ENCODE peak calls at places on chromosome 5, in eight cellular contexts. One of them, this sample, is unnamed.

GRCh38 chr5:57700072-57700471 is 217.5 kb upstream of the ACTBL2 start:
- DNase-seq in HepG2: no peak
- DNase-seq in fibroblast of villous mesenchyme: no peak
- DNase-seq in body of pancreas: no peak
- DNase-seq in AG04450: no peak
- DNase-seq in A549: no peak
- DNase-seq in omental fat pad: no peak
- DNase-seq in nephron progenitor cell: no peak
- DNase-seq in this sample: no peak

GRCh38 chr5:168244838-168245555 is 46.4 kb upstream of the WWC1 start:
- DNase-seq in HepG2: no peak
- DNase-seq in fibroblast of villous mesenchyme: no peak
- DNase-seq in body of pancreas: no peak
- DNase-seq in AG04450: no peak
- DNase-seq in A549: no peak
- DNase-seq in omental fat pad: no peak
- DNase-seq in nephron progenitor cell: no peak
- DNase-seq in this sample: no peak

GRCh38 chr5:173441053-173441628 is 112.9 kb upstream of the STC2 start:
- DNase-seq in HepG2: no peak
- DNase-seq in fibroblast of villous mesenchyme: no peak
- DNase-seq in body of pancreas: no peak
- DNase-seq in AG04450: no peak
- DNase-seq in A549: no peak
- DNase-seq in omental fat pad: no peak
- DNase-seq in nephron progenitor cell: no peak
- DNase-seq in this sample: no peak

GRCh38 chr5:1000329-1000728 is 8.3 kb upstream of the NKD2 start:
- DNase-seq in HepG2: no peak
- DNase-seq in fibroblast of villous mesenchyme: no peak
- DNase-seq in body of pancreas: no peak
- DNase-seq in AG04450: no peak
- DNase-seq in A549: no peak
- DNase-seq in omental fat pad: no peak
- DNase-seq in nephron progenitor cell: no peak
- DNase-seq in this sample: no peak

GRCh38 chr5:90898330-90899013 is 339.9 kb downstream of the ADGRV1 start:
- DNase-seq in HepG2: no peak
- DNase-seq in fibroblast of villous mesenchyme: no peak
- DNase-seq in body of pancreas: no peak
- DNase-seq in AG04450: no peak
- DNase-seq in A549: no peak
- DNase-seq in omental fat pad: no peak
- DNase-seq in nephron progenitor cell: no peak
- DNase-seq in this sample: no peak

GRCh38 chr5:59786271-59786805 is 107.2 kb downstream of the PDE4D start:
- DNase-seq in HepG2: no peak
- DNase-seq in fibroblast of villous mesenchyme: peak
- DNase-seq in body of pancreas: no peak
- DNase-seq in AG04450: no peak
- DNase-seq in A549: peak
- DNase-seq in omental fat pad: no peak
- DNase-seq in nephron progenitor cell: no peak
- DNase-seq in this sample: no peak

GRCh38 chr5:142683885-142684505 is 1.9 kb downstream of the FGF1 start:
- DNase-seq in HepG2: no peak
- DNase-seq in fibroblast of villous mesenchyme: no peak
- DNase-seq in body of pancreas: no peak
- DNase-seq in AG04450: no peak
- DNase-seq in A549: no peak
- DNase-seq in omental fat pad: no peak
- DNase-seq in nephron progenitor cell: no peak
- DNase-seq in this sample: no peak

GRCh38 chr5:177382423-177383029 is 1.7 kb upstream of the SLC34A1 start:
- DNase-seq in HepG2: no peak
- DNase-seq in fibroblast of villous mesenchyme: peak
- DNase-seq in body of pancreas: peak
- DNase-seq in AG04450: no peak
- DNase-seq in A549: peak
- DNase-seq in omental fat pad: no peak
- DNase-seq in nephron progenitor cell: no peak
- DNase-seq in this sample: no peak

GRCh38 chr5:149759986-149760699 is 30.0 kb downstream of the PPARGC1B start:
- DNase-seq in HepG2: no peak
- DNase-seq in fibroblast of villous mesenchyme: no peak
- DNase-seq in body of pancreas: no peak
- DNase-seq in AG04450: no peak
- DNase-seq in A549: no peak
- DNase-seq in omental fat pad: no peak
- DNase-seq in nephron progenitor cell: no peak
- DNase-seq in this sample: no peak

GRCh38 chr5:78587775-78588291 is 60.7 kb downstream of the LHFPL2 start:
- DNase-seq in HepG2: no peak
- DNase-seq in fibroblast of villous mesenchyme: peak
- DNase-seq in body of pancreas: no peak
- DNase-seq in AG04450: no peak
- DNase-seq in A549: no peak
- DNase-seq in omental fat pad: no peak
- DNase-seq in nephron progenitor cell: no peak
- DNase-seq in this sample: no peak

GRCh38 chr5:138241688-138242547 is 28.8 kb upstream of the CDC23 start:
- DNase-seq in HepG2: peak
- DNase-seq in fibroblast of villous mesenchyme: no peak
- DNase-seq in body of pancreas: peak
- DNase-seq in AG04450: no peak
- DNase-seq in A549: no peak
- DNase-seq in omental fat pad: no peak
- DNase-seq in nephron progenitor cell: peak
- DNase-seq in this sample: peak

GRCh38 chr5:22649076-22649475 is 204.1 kb downstream of the CDH12 start:
- DNase-seq in HepG2: no peak
- DNase-seq in fibroblast of villous mesenchyme: no peak
- DNase-seq in body of pancreas: no peak
- DNase-seq in AG04450: no peak
- DNase-seq in A549: no peak
- DNase-seq in omental fat pad: no peak
- DNase-seq in nephron progenitor cell: no peak
- DNase-seq in this sample: no peak

GRCh38 chr5:147384346-147385193 is 125.3 kb downstream of the DPYSL3 start:
- DNase-seq in HepG2: no peak
- DNase-seq in fibroblast of villous mesenchyme: no peak
- DNase-seq in body of pancreas: no peak
- DNase-seq in AG04450: no peak
- DNase-seq in A549: no peak
- DNase-seq in omental fat pad: no peak
- DNase-seq in nephron progenitor cell: no peak
- DNase-seq in this sample: no peak

GRCh38 chr5:130213607-130214006 is 309.3 kb downstream of the CHSY3 start:
- DNase-seq in HepG2: no peak
- DNase-seq in fibroblast of villous mesenchyme: peak
- DNase-seq in body of pancreas: no peak
- DNase-seq in AG04450: no peak
- DNase-seq in A549: no peak
- DNase-seq in omental fat pad: no peak
- DNase-seq in nephron progenitor cell: no peak
- DNase-seq in this sample: no peak

GRCh38 chr5:86500947-86501346 is 116.8 kb upstream of the COX7C start:
- DNase-seq in HepG2: no peak
- DNase-seq in fibroblast of villous mesenchyme: no peak
- DNase-seq in body of pancreas: no peak
- DNase-seq in AG04450: no peak
- DNase-seq in A549: peak
- DNase-seq in omental fat pad: no peak
- DNase-seq in nephron progenitor cell: no peak
- DNase-seq in this sample: no peak
- TF ChIP-seq CTCF in HepG2: no peak
- TF ChIP-seq CTCF in fibroblast of villous mesenchyme: no peak
- TF ChIP-seq CTCF in body of pancreas: no peak
- TF ChIP-seq CTCF in AG04450: no peak
- TF ChIP-seq CTCF in A549: no peak
- TF ChIP-seq CTCF in omental fat pad: no peak
- TF ChIP-seq CTCF in nephron progenitor cell: peak
- TF ChIP-seq CTCF in this sample: no peak

GRCh38 chr5:86880785-86881492 is 263.2 kb downstream of the COX7C start:
- DNase-seq in HepG2: peak
- DNase-seq in fibroblast of villous mesenchyme: peak
- DNase-seq in body of pancreas: peak
- DNase-seq in AG04450: peak
- DNase-seq in A549: peak
- DNase-seq in omental fat pad: no peak
- DNase-seq in nephron progenitor cell: peak
- DNase-seq in this sample: no peak
- TF ChIP-seq CTCF in HepG2: peak
- TF ChIP-seq CTCF in fibroblast of villous mesenchyme: peak
- TF ChIP-seq CTCF in body of pancreas: peak
- TF ChIP-seq CTCF in AG04450: peak
- TF ChIP-seq CTCF in A549: peak
- TF ChIP-seq CTCF in omental fat pad: no peak
- TF ChIP-seq CTCF in nephron progenitor cell: peak
- TF ChIP-seq CTCF in this sample: no peak

GRCh38 chr5:9627541-9627940 is 2.6 kb downstream of the TAS2R1 start:
- DNase-seq in HepG2: no peak
- DNase-seq in fibroblast of villous mesenchyme: no peak
- DNase-seq in body of pancreas: no peak
- DNase-seq in AG04450: no peak
- DNase-seq in A549: no peak
- DNase-seq in omental fat pad: no peak
- DNase-seq in nephron progenitor cell: no peak
- DNase-seq in this sample: no peak

GRCh38 chr5:9626955-9627354 is 3.2 kb downstream of the TAS2R1 start:
- DNase-seq in HepG2: no peak
- DNase-seq in fibroblast of villous mesenchyme: no peak
- DNase-seq in body of pancreas: no peak
- DNase-seq in AG04450: no peak
- DNase-seq in A549: no peak
- DNase-seq in omental fat pad: no peak
- DNase-seq in nephron progenitor cell: no peak
- DNase-seq in this sample: no peak

GRCh38 chr5:9632495-9632894 is 2.3 kb upstream of the TAS2R1 start:
- DNase-seq in HepG2: no peak
- DNase-seq in fibroblast of villous mesenchyme: no peak
- DNase-seq in body of pancreas: no peak
- DNase-seq in AG04450: no peak
- DNase-seq in A549: no peak
- DNase-seq in omental fat pad: no peak
- DNase-seq in nephron progenitor cell: no peak
- DNase-seq in this sample: no peak

GRCh38 chr5:9624196-9624947 is 5.8 kb downstream of the TAS2R1 start:
- DNase-seq in HepG2: no peak
- DNase-seq in fibroblast of villous mesenchyme: peak
- DNase-seq in body of pancreas: no peak
- DNase-seq in AG04450: no peak
- DNase-seq in A549: no peak
- DNase-seq in omental fat pad: no peak
- DNase-seq in nephron progenitor cell: no peak
- DNase-seq in this sample: no peak

GRCh38 chr5:9630251-9630650 is at the start of gene TAS2R1:
- DNase-seq in HepG2: no peak
- DNase-seq in fibroblast of villous mesenchyme: no peak
- DNase-seq in body of pancreas: no peak
- DNase-seq in AG04450: no peak
- DNase-seq in A549: no peak
- DNase-seq in omental fat pad: no peak
- DNase-seq in nephron progenitor cell: no peak
- DNase-seq in this sample: no peak
- TF ChIP-seq CTCF in HepG2: no peak
- TF ChIP-seq CTCF in fibroblast of villous mesenchyme: no peak
- TF ChIP-seq CTCF in body of pancreas: no peak
- TF ChIP-seq CTCF in AG04450: no peak
- TF ChIP-seq CTCF in A549: no peak
- TF ChIP-seq CTCF in omental fat pad: no peak
- TF ChIP-seq CTCF in nephron progenitor cell: no peak
- TF ChIP-seq CTCF in this sample: no peak

GRCh38 chr5:174837919-174838902 is 113.8 kb downstream of the MSX2 start:
- DNase-seq in HepG2: no peak
- DNase-seq in fibroblast of villous mesenchyme: peak
- DNase-seq in body of pancreas: peak
- DNase-seq in AG04450: no peak
- DNase-seq in A549: peak
- DNase-seq in omental fat pad: no peak
- DNase-seq in nephron progenitor cell: no peak
- DNase-seq in this sample: no peak
- TF ChIP-seq CTCF in HepG2: no peak
- TF ChIP-seq CTCF in fibroblast of villous mesenchyme: peak
- TF ChIP-seq CTCF in body of pancreas: peak
- TF ChIP-seq CTCF in AG04450: peak
- TF ChIP-seq CTCF in A549: peak
- TF ChIP-seq CTCF in omental fat pad: no peak
- TF ChIP-seq CTCF in nephron progenitor cell: peak
- TF ChIP-seq CTCF in this sample: no peak

DNA sequence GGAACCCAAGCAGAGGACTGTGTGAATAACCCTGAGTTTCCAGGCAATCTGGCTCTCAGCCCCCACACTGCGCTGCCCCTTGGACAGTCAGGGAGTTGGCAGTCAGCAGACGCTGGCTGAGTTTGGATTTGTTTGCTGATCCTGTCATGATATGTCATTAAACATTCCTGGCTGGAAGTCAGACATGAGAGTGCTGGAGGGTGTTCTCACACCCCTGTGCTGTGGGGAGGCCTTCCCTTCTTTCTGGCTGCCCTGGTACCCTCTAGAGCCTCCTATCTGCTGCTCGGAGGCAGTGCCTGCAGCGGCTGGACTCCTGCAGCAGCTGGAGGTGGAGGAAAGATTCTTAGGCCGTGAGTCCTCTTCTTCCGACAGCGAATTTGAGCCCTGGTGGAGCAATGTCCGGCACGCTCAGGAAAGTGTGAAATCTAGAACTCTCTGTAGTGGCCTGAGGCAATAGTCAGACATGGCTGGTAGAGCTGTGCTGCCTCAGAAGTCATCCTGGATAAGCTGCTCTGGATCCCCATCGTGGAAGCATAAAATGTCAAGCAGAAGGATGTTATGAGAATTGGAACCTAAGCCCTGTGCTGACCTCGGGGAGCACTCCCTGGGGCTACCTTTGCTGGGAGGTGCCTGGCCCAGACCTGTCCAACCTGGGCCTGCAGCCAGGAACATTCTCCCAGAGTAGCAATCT is 72.0 kb downstream of the PDE8B start:
- DNase-seq in HepG2: no peak
- DNase-seq in fibroblast of villous mesenchyme: peak
- DNase-seq in body of pancreas: peak
- DNase-seq in AG04450: peak
- DNase-seq in A549: peak
- DNase-seq in omental fat pad: no peak
- DNase-seq in nephron progenitor cell: no peak
- DNase-seq in this sample: no peak
- TF ChIP-seq CTCF in HepG2: no peak
- TF ChIP-seq CTCF in fibroblast of villous mesenchyme: peak
- TF ChIP-seq CTCF in body of pancreas: no peak
- TF ChIP-seq CTCF in AG04450: peak
- TF ChIP-seq CTCF in A549: no peak
- TF ChIP-seq CTCF in omental fat pad: no peak
- TF ChIP-seq CTCF in nephron progenitor cell: no peak
- TF ChIP-seq CTCF in this sample: no peak

This sample was measured in activated B cell treated with CpG ODN at 0.5 μM for 24 hours.